ENCODE peak calls at places on chromosomes 6 and 20, in five cellular contexts. S, X, H, O and B are unnamed samples.

GRCh38 chr20:59402697-59403096 is 102.3 kb downstream of the EDN3 start:
- DNase-seq in S (no peak), X (no peak), H (no peak), O (no peak), B (no peak)

GRCh38 chr6:15504040-15504491 is 158.8 kb downstream of the DTNBP1 start:
- DNase-seq in S (no peak), X (no peak), H (peak), O (no peak), B (no peak)

GRCh38 chr20:15949391-15949790 is 623.9 kb downstream of the KIF16B start:
- DNase-seq in S (no peak), X (no peak), H (no peak), O (no peak), B (no peak)

GRCh38 chr6:33578588-33579011 is 1.5 kb downstream of the BAK1 start:
- DNase-seq in S (peak), X (no peak), H (no peak), O (no peak), B (peak)

GRCh38 chr6:34027445-34027936 is 118.4 kb downstream of the GRM4 start:
- DNase-seq in S (peak), X (peak), H (peak), O (no peak), B (peak)

GRCh38 chr6:106076139-106076538 is 10.0 kb upstream of the PRDM1 start:
- DNase-seq in S (no peak), X (no peak), H (no peak), O (no peak), B (no peak)

GRCh38 chr6:3288711-3289663 is 30.2 kb downstream of the PSMG4 start:
- DNase-seq in S (no peak), X (no peak), H (no peak), O (no peak), B (no peak)

GRCh38 chr6:151101811-151102694 is 137.7 kb upstream of the AKAP12 start:
- DNase-seq in S (no peak), X (no peak), H (no peak), O (no peak), B (no peak)

GRCh38 chr20:49791165-49791564 is 21.5 kb upstream of the SLC9A8 start:
- DNase-seq in S (no peak), X (no peak), H (no peak), O (no peak), B (no peak)

GRCh38 chr6:73802366-73802765 is 106.4 kb downstream of the CD109 start:
- DNase-seq in S (no peak), X (no peak), H (no peak), O (no peak), B (no peak)

GRCh38 chr6:73285674-73286283 is 22.8 kb upstream of the KHDC1 start:
- DNase-seq in S (no peak), X (peak), H (no peak), O (no peak), B (no peak)

GRCh38 chr6:118644007-118644406 is 7.4 kb downstream of the CEP85L start:
- DNase-seq in S (no peak), X (no peak), H (no peak), O (no peak), B (no peak)

GRCh38 chr20:4053516-4053919 is 38.2 kb upstream of the RNF24 start:
- DNase-seq in S (no peak), X (peak), H (no peak), O (no peak), B (no peak)

GRCh38 chr6:163667372-163668060 is 253.0 kb downstream of the QKI start:
- DNase-seq in S (no peak), X (no peak), H (no peak), O (no peak), B (no peak)

GRCh38 chr20:59634435-59635005 is 30.2 kb downstream of the PHACTR3 start:
- DNase-seq in S (no peak), X (no peak), H (no peak), O (no peak), B (no peak)

GRCh38 chr6:170098428-170099170 is 192.3 kb downstream of the DLL1 start:
- DNase-seq in S (no peak), X (no peak), H (peak), O (no peak), B (no peak)

GRCh38 chr6:169862464-169863148 is 111.2 kb downstream of the ERMARD start:
- DNase-seq in S (no peak), X (peak), H (no peak), O (no peak), B (no peak)

GRCh38 chr6:43699564-43700186 is 12.1 kb upstream of the MRPS18A start:
- DNase-seq in S (no peak), X (no peak), H (no peak), O (no peak), B (no peak)

GRCh38 chr6:164296411-164296810 is 881.9 kb downstream of the QKI start:
- DNase-seq in S (no peak), X (no peak), H (no peak), O (no peak), B (no peak)

GRCh38 chr6:40419881-40420705 is 167.1 kb downstream of the LRFN2 start:
- DNase-seq in S (no peak), X (no peak), H (no peak), O (no peak), B (no peak)

GRCh38 chr20:49510562-49511117 is 28.2 kb upstream of the KCNB1 start:
- DNase-seq in S (no peak), X (no peak), H (peak), O (no peak), B (no peak)

GRCh38 chr6:4345543-4345942 is 210.2 kb upstream of the ECI2 start:
- DNase-seq in S (no peak), X (no peak), H (no peak), O (no peak), B (no peak)

GRCh38 chr20:63244468-63244867 is 8.8 kb downstream of the BIRC7 start:
- DNase-seq in S (no peak), X (no peak), H (no peak), O (no peak), B (no peak)

GRCh38 chr6:53718597-53719460 is 53.3 kb upstream of the KLHL31 start:
- DNase-seq in S (peak), X (peak), H (no peak), O (peak), B (peak)

GRCh38 chr6:134577998-134578397 is 260.1 kb upstream of the SGK1 start:
- DNase-seq in S (no peak), X (peak), H (no peak), O (no peak), B (no peak)

GRCh38 chr6:43847741-43848630 is 78.0 kb downstream of the VEGFA start:
- DNase-seq in S (no peak), X (no peak), H (no peak), O (no peak), B (no peak)

GRCh38 chr6:34144581-34145160 is 1.2 kb downstream of the GRM4 start:
- DNase-seq in S (no peak), X (no peak), H (peak), O (no peak), B (no peak)

GRCh38 chr20:23937303-23938117 is 51.1 kb downstream of the GGTLC1 start:
- DNase-seq in S (peak), X (peak), H (no peak), O (peak), B (peak)

GRCh38 chr6:139369068-139369467 is 5.4 kb downstream of the CITED2 start:
- DNase-seq in S (no peak), X (no peak), H (no peak), O (no peak), B (no peak)

DNA sequence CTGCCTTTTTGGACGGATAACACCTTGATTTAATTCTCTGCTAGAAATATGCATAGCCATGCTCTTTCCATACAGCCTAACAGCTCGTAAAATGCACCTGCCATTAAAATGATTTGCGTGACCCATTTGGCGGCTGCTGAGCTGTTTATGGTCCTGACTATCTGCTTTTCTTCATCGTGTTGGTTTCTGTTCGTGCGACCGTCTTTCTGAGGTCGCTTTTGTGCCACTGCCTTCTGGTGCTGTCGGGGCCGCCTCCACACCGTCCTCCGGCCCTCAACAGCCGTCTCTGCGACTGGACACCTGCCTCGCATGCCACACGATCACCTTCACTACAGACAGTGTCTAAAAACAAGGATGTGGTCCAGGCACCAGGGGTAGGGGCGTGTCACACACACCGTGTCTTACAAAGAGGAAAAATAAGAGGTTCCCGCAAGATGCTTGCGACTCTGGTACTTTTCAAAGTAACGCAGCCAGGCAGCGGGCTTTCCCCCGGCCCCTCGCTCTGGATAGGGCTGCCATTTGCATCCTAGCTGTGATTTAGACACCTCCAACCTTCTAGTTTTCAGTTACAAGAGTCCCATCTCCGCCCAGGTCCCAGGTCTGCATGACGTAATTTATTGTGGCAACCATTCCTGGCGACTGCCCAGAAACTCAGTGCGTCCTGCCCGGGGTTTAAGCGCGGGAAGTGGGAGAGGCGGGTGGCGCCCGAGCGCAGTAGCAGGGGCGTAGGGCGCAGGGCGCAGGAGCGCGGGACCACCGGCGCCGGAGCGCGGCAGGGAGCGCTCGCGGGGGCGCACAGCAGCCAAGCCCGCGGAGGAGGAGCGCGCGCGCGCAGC is at the start of gene STMND1:
- DNase-seq in S (no peak), X (peak), H (peak), O (no peak), B (no peak)
- H3K4me3 ChIP-seq in S (no peak), X (peak), H (peak), O (peak), B (no peak)

GRCh38 chr6:100463685-100464161 is 998 bp downstream of the SIM1 start:
- DNase-seq in S (no peak), X (no peak), H (no peak), O (no peak), B (no peak)

GRCh38 chr6:100464162-100464851 is 414 bp downstream of the SIM1 start:
- DNase-seq in S (no peak), X (no peak), H (peak), O (no peak), B (no peak)

GRCh38 chr6:100465701-100466409 is 1.1 kb upstream of the SIM1 start:
- DNase-seq in S (no peak), X (no peak), H (no peak), O (no peak), B (no peak)

GRCh38 chr6:100466410-100467143 is 1.9 kb upstream of the SIM1 start:
- DNase-seq in S (no peak), X (no peak), H (no peak), O (no peak), B (no peak)

DNA sequence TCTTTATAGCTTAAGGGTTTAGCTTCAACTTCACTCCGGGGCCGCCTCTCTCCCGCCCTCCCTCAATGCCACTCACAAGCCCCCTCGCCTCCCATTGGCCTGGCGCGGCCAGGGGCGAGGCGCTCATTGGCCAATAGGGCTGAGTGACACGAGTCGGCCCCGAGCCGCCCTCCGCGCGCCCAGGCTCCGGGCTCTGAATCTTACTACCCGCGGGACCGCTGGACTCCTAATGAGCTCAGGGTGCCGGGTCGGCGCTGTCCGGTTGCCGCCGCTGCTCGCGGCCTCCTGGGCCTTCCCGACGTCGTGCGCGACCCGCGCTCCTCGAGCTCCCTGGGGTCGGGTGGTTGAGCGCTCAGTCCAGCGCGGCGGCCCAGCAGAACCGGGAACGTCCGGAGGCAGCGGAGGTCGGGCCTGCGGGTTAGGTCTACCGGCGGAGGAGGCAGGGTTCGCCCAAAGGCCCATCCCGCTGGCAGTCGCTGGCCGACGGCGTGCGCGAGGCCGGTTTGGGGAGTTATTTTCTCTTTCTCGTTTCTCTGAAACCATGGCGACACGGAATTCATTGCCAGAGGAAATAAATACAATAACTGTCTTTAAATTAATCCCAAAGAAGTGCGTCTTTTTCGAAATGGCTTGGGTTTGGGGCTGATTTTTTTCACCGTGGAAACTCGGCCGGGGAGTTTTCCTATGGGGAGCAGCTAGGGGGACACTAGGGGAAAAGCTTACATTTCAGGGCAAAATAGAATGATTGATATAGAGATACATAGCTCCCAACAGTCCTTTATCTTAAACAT is at the start of gene SIM1:
- DNase-seq in S (no peak), X (peak), H (peak), O (no peak), B (no peak)
- H3K4me3 ChIP-seq in S (no peak), X (peak), H (peak), O (no peak), B (no peak)

GRCh38 chr20:53839423-53840176 is 230.8 kb downstream of the BCAS1 start:
- DNase-seq in S (peak), X (no peak), H (no peak), O (no peak), B (peak)
- H3K4me3 ChIP-seq in S (no peak), X (no peak), H (no peak), O (no peak), B (no peak)

GRCh38 chr6:146545608-146546007 is 2.0 kb downstream of the RAB32 start:
- DNase-seq in S (no peak), X (peak), H (no peak), O (no peak), B (no peak)

GRCh38 chr6:146543211-146543939 is at the start of gene RAB32:
- DNase-seq in S (peak), X (peak), H (peak), O (no peak), B (no peak)

GRCh38 chr6:146546440-146546839 is 2.8 kb downstream of the RAB32 start:
- DNase-seq in S (no peak), X (peak), H (no peak), O (peak), B (no peak)

GRCh38 chr6:146543940-146544661 is 468 bp downstream of the RAB32 start:
- DNase-seq in S (no peak), X (peak), H (peak), O (no peak), B (no peak)

GRCh38 chr6:146544783-146545182 is 1.1 kb downstream of the RAB32 start:
- DNase-seq in S (no peak), X (no peak), H (no peak), O (no peak), B (no peak)
- H3K4me3 ChIP-seq in S (no peak), X (peak), H (peak), O (peak), B (no peak)

GRCh38 chr6:142627474-142627873 is 317.5 kb downstream of the HIVEP2 start:
- DNase-seq in S (no peak), X (no peak), H (no peak), O (no peak), B (no peak)
- H3K4me3 ChIP-seq in S (no peak), X (no peak), H (no peak), O (no peak), B (peak)

DNA sequence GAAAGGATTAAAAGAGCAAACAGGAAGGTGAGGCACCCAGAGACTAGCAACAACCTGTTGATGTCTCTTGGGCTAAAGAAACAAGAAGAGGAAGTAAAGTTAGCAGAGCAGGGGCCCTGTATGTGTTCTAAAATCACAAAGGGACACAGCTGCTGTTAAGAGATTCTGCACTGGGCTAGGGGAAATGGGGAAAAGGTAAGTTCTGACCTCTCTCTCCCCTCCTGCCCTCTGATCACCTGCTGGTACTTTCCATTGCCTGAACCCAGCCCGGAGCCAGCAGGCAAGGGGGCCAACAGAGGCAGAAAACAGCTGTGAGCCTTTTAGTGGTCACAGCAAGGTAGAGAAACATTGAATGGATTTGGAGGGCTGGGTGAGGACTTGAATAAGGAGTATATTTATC is 13.5 kb upstream of the CNR1 start:
- DNase-seq in S (no peak), X (no peak), H (no peak), O (no peak), B (no peak)
- H3K4me3 ChIP-seq in S (no peak), X (no peak), H (no peak), O (no peak), B (no peak)

GRCh38 chr6:109034439-109035041 is 60.1 kb downstream of the SESN1 start:
- DNase-seq in S (no peak), X (no peak), H (no peak), O (no peak), B (no peak)
- H3K4me3 ChIP-seq in S (no peak), X (no peak), H (no peak), O (no peak), B (no peak)

GRCh38 chr20:10622657-10623418 is 51.0 kb downstream of the JAG1 start:
- DNase-seq in S (no peak), X (peak), H (peak), O (no peak), B (no peak)
- H3K4me3 ChIP-seq in S (no peak), X (no peak), H (no peak), O (no peak), B (no peak)